ENCODE peak calls at places on chromosomes 2 and 18, in four cellular contexts. B is NCI-H460, Y is fibroblast of pulmonary artery, K is H4. E is an unnamed sample.

GRCh38 chr2:101540518-101540917 is 65.6 kb upstream of the RFX8 start:
- DNase-seq in B (no peak), K (peak), Y (peak), E (peak)

GRCh38 chr2:230170532-230170931 is 49.3 kb downstream of the SP110 start:
- DNase-seq in Y (peak), B (peak), K (peak), E (peak)

GRCh38 chr18:25896178-25896780 is 194.1 kb downstream of the SS18 start:
- DNase-seq in K (peak), B (peak), Y (peak), E (peak)

GRCh38 chr2:65991332-65991731 is 443.6 kb upstream of the MEIS1 start:
- DNase-seq in B (no peak), Y (no peak), K (no peak), E (peak)

GRCh38 chr18:9542924-9543323 is 67.6 kb downstream of the RALBP1 start:
- DNase-seq in K (no peak), Y (no peak), B (no peak), E (no peak)

GRCh38 chr2:86764661-86765307 is 25.9 kb downstream of the CD8A start:
- DNase-seq in B (peak), Y (peak), K (peak), E (peak)

GRCh38 chr2:31031132-31031706 is 107.0 kb downstream of the GALNT14 start:
- DNase-seq in B (no peak), Y (no peak), K (no peak), E (no peak)

GRCh38 chr18:23133860-23134779 is 1.2 kb upstream of the CABLES1 start:
- DNase-seq in K (no peak), B (no peak), Y (no peak), E (no peak)

GRCh38 chr18:56148373-56148772 is 490.0 kb downstream of the TXNL1 start:
- DNase-seq in B (no peak), K (peak), Y (peak), E (no peak)

GRCh38 chr2:114661926-114662670 is 219.7 kb downstream of the DPP10 start:
- DNase-seq in Y (no peak), K (no peak), B (no peak), E (no peak)

GRCh38 chr2:232891621-232892071 is 21.6 kb downstream of the SNORC start:
- DNase-seq in Y (peak), K (no peak), B (no peak), E (peak)

GRCh38 chr18:3247243-3248061 is at the start of gene MYL12A:
- DNase-seq in K (peak), B (peak), Y (peak), E (peak)

GRCh38 chr2:45494978-45495293 is 116.1 kb downstream of the SRBD1 start:
- DNase-seq in K (no peak), Y (no peak), B (no peak), E (no peak)

GRCh38 chr2:69642709-69643601 is 584 bp downstream of the AAK1 start:
- DNase-seq in Y (peak), B (peak), K (peak), E (peak)

GRCh38 chr2:21003572-21004180 is 40.2 kb downstream of the APOB start:
- DNase-seq in B (no peak), Y (no peak), K (no peak), E (no peak)

GRCh38 chr18:34648269-34648668 is 61.8 kb upstream of the DTNA start:
- DNase-seq in K (no peak), B (no peak), Y (no peak), E (no peak)

GRCh38 chr18:60493066-60493465 is 120.5 kb upstream of the MC4R start:
- DNase-seq in B (no peak), K (no peak), Y (no peak), E (no peak)

GRCh38 chr2:223600056-223600455 is 2.1 kb downstream of the SCG2 start:
- DNase-seq in Y (no peak), B (no peak), K (no peak), E (peak)

GRCh38 chr2:187470698-187471097 is 22.6 kb upstream of the CALCRL start:
- DNase-seq in K (no peak), Y (no peak), B (no peak), E (no peak)

GRCh38 chr2:42835577-42836371 is 43.4 kb upstream of the HAAO start:
- DNase-seq in Y (peak), B (no peak), K (peak), E (peak)

GRCh38 chr18:79402977-79403722 is 7.4 kb downstream of the NFATC1 start:
- DNase-seq in B (no peak), K (no peak), Y (peak), E (no peak)

GRCh38 chr2:39542523-39542922 is 105.4 kb upstream of the MAP4K3 start:
- DNase-seq in K (no peak), Y (no peak), B (no peak), E (no peak)

GRCh38 chr2:29189052-29189451 is 73.8 kb downstream of the CLIP4 start:
- DNase-seq in Y (no peak), K (no peak), B (no peak), E (no peak)

GRCh38 chr2:19336781-19337180 is 21.6 kb downstream of the OSR1 start:
- DNase-seq in K (no peak), Y (no peak), B (no peak), E (no peak)

GRCh38 chr2:220670461-220670979 is 901.6 kb downstream of the EPHA4 start:
- DNase-seq in B (no peak), K (peak), Y (no peak), E (no peak)

GRCh38 chr2:199315299-199316179 is 142.2 kb downstream of the SATB2 start:
- DNase-seq in K (no peak), B (peak), Y (peak), E (peak)

GRCh38 chr2:38613126-38613848 is 10.6 kb upstream of the HNRNPLL start:
- DNase-seq in B (no peak), Y (no peak), K (no peak), E (peak)

E was measured in fibroblast of villous mesenchyme.